ENCODE peak calls at places on chromosome 16, in eight cellular contexts. G is upper lobe of right lung, I is endodermal cell, U is heart left ventricle, W is right lobe of liver, K is heart right ventricle, V is SK-N-SH, Q is aorta. T is an unnamed sample.

GRCh38 chr16:75433732-75434413 is 570 bp upstream of the CFDP1 start:
- DNase-seq in G (peak; percentile 70), I (peak; percentile 91), W (peak; percentile 88), V (peak; percentile 68), U (no peak), Q (no peak), K (no peak), T (peak; percentile 72)

GRCh38 chr16:22092143-22092933 is at the start of gene VWA3A:
- DNase-seq in V (no peak), K (no peak), G (no peak), I (peak; percentile 90), Q (no peak), W (no peak), U (no peak), T (no peak)

GRCh38 chr16:24189941-24190340 is 66.2 kb upstream of the CACNG3 start:
- DNase-seq in W (no peak), Q (no peak), K (no peak), U (no peak), V (no peak), G (no peak), I (no peak), T (no peak)

GRCh38 chr16:69325784-69326171 is 4.6 kb downstream of the PDF start:
- DNase-seq in Q (peak; percentile 31), K (no peak), W (peak; percentile 51), U (no peak), I (peak; percentile 43), V (no peak), G (no peak), T (peak; percentile 38)

GRCh38 chr16:74372953-74373846 is 2.9 kb upstream of the NPIPB15 start:
- DNase-seq in I (peak; percentile 32), U (no peak), K (no peak), G (no peak), V (peak; percentile 5), Q (no peak), W (no peak), T (no peak)

GRCh38 chr16:80100846-80101451 is 439.8 kb upstream of the DYNLRB2 start:
- DNase-seq in V (no peak), I (no peak), G (no peak), K (no peak), Q (no peak), U (no peak), W (no peak), T (no peak)

GRCh38 chr16:10668322-10669045 is 26.2 kb downstream of the TEKT5 start:
- DNase-seq in K (peak; percentile 17), G (no peak), W (no peak), I (peak; percentile 85), V (peak; percentile 69), Q (no peak), U (no peak), T (no peak)

GRCh38 chr16:23284584-23284983 is 17.5 kb upstream of the SCNN1B start:
- DNase-seq in I (no peak), G (no peak), Q (no peak), V (no peak), K (no peak), W (no peak), U (no peak), T (no peak)

GRCh38 chr16:3734758-3735221 is 17.5 kb upstream of the TRAP1 start:
- DNase-seq in I (no peak), W (no peak), U (no peak), K (no peak), G (peak; percentile 49), V (no peak), Q (peak; percentile 54), T (no peak)

GRCh38 chr16:4048481-4048880 is 67.8 kb downstream of the ADCY9 start:
- DNase-seq in V (no peak), W (no peak), K (no peak), Q (no peak), G (no peak), U (no peak), I (no peak), T (no peak)

GRCh38 chr16:81494434-81494806 is 49.8 kb downstream of the CMIP start:
- DNase-seq in G (no peak), W (no peak), K (no peak), Q (no peak), V (peak; percentile 4), I (no peak), U (no peak), T (no peak)
- H3K27ac ChIP-seq in G (peak overlapping the region; percentile 49), W (peak overlapping the region; percentile 70), K (peak overlapping the region; percentile 84), Q (no peak overlapping the region), V (peak overlapping the region; percentile 36), I (peak overlapping the region; percentile 24), U (peak overlapping the region; percentile 24), T (peak overlapping the region; percentile 95)

GRCh38 chr16:54507091-54507490 is 220.5 kb upstream of the IRX3 start:
- DNase-seq in I (no peak), G (no peak), Q (no peak), V (no peak), K (no peak), U (no peak), W (no peak), T (no peak)
- H3K4me1 ChIP-seq in I (peaks cover 6% of the 10 kb centered on the region), G (peaks cover 9% of the 10 kb centered on the region), Q (no peaks in the 10 kb centered on the region), V (peaks cover 5% of the 10 kb centered on the region), K (peaks cover 58% of the 10 kb centered on the region), U (peaks cover 23% of the 10 kb centered on the region), W (no peaks in the 10 kb centered on the region), T (no peaks in the 10 kb centered on the region)

GRCh38 chr16:53769787-53770186 is 65.8 kb downstream of the FTO start:
- DNase-seq in U (no peak), I (no peak), W (no peak), K (no peak), Q (no peak), G (no peak), V (no peak), T (no peak)
- H3K27ac ChIP-seq in U (no peak overlapping the region), I (no peak overlapping the region), W (no peak overlapping the region), K (no peak overlapping the region), Q (no peak overlapping the region), G (peak overlapping the region; percentile 37), V (no peak overlapping the region), T (peak overlapping the region; percentile 85)

GRCh38 chr16:30340621-30341020 is 14.5 kb downstream of the CD2BP2 start:
- DNase-seq in W (no peak), V (no peak), K (no peak), I (no peak), Q (peak; percentile 53), G (no peak), U (no peak), T (no peak)
- H3K4me1 ChIP-seq in W (no peaks in the 10 kb centered on the region), V (peaks cover 4% of the 10 kb centered on the region), K (no peaks in the 10 kb centered on the region), I (no peaks in the 10 kb centered on the region), Q (no peaks in the 10 kb centered on the region), G (no peaks in the 10 kb centered on the region), U (peaks cover 2% of the 10 kb centered on the region), T (no peaks in the 10 kb centered on the region)